ENCODE peak calls at places on chromosomes 6 and 20, in eight cellular contexts. One of them, this sample, is unnamed.

GRCh38 chr20:5567644-5568043 is 182.6 kb upstream of the SHLD1 start:
- DNase-seq in sciatic nerve: no peak
- DNase-seq in WTC11: no peak
- DNase-seq in activated T-cell treated with anti-CD3 and anti-CD28 coated beads for 1 hour: no peak
- DNase-seq in effector CD4-positive, alpha-beta T cell: no peak
- DNase-seq in stimulated activated CD8-positive, alpha-beta memory T cell treated with anti-CD3 and anti-CD28 coated beads, Interleukin-15, amount 100 ng/mL, for 4 hours: no peak
- DNase-seq in HEK293T: no peak
- DNase-seq in GM10248: no peak
- DNase-seq in this sample: no peak

GRCh38 chr20:17664025-17664638 is 17.9 kb downstream of the RRBP1 start:
- DNase-seq in HEK293T: no peak
- DNase-seq in GM10248: no peak
- DNase-seq in sciatic nerve: no peak
- DNase-seq in WTC11: no peak
- DNase-seq in effector CD4-positive, alpha-beta T cell: no peak
- DNase-seq in activated T-cell treated with anti-CD3 and anti-CD28 coated beads for 1 hour: no peak
- DNase-seq in stimulated activated CD8-positive, alpha-beta memory T cell treated with anti-CD3 and anti-CD28 coated beads, Interleukin-15, amount 100 ng/mL, for 4 hours: no peak
- DNase-seq in this sample: no peak

GRCh38 chr20:33015114-33015491 is 7.6 kb downstream of the BPIFB2 start:
- DNase-seq in GM10248: no peak
- DNase-seq in stimulated activated CD8-positive, alpha-beta memory T cell treated with anti-CD3 and anti-CD28 coated beads, Interleukin-15, amount 100 ng/mL, for 4 hours: no peak
- DNase-seq in activated T-cell treated with anti-CD3 and anti-CD28 coated beads for 1 hour: no peak
- DNase-seq in WTC11: no peak
- DNase-seq in HEK293T: no peak
- DNase-seq in effector CD4-positive, alpha-beta T cell: no peak
- DNase-seq in sciatic nerve: no peak
- DNase-seq in this sample: no peak

GRCh38 chr20:50308513-50309279 is 118.1 kb downstream of the CEBPB start:
- DNase-seq in activated T-cell treated with anti-CD3 and anti-CD28 coated beads for 1 hour: no peak
- DNase-seq in sciatic nerve: peak; percentile 91
- DNase-seq in WTC11: peak; percentile 45
- DNase-seq in GM10248: no peak
- DNase-seq in stimulated activated CD8-positive, alpha-beta memory T cell treated with anti-CD3 and anti-CD28 coated beads, Interleukin-15, amount 100 ng/mL, for 4 hours: no peak
- DNase-seq in effector CD4-positive, alpha-beta T cell: no peak
- DNase-seq in HEK293T: no peak
- DNase-seq in this sample: no peak

GRCh38 chr6:72869621-72870020 is 247.8 kb downstream of the KCNQ5 start:
- DNase-seq in effector CD4-positive, alpha-beta T cell: no peak
- DNase-seq in WTC11: no peak
- DNase-seq in activated T-cell treated with anti-CD3 and anti-CD28 coated beads for 1 hour: no peak
- DNase-seq in GM10248: no peak
- DNase-seq in HEK293T: no peak
- DNase-seq in stimulated activated CD8-positive, alpha-beta memory T cell treated with anti-CD3 and anti-CD28 coated beads, Interleukin-15, amount 100 ng/mL, for 4 hours: no peak
- DNase-seq in sciatic nerve: no peak
- DNase-seq in this sample: no peak

GRCh38 chr6:45507156-45507555 is 129.4 kb upstream of the SUPT3H start:
- DNase-seq in stimulated activated CD8-positive, alpha-beta memory T cell treated with anti-CD3 and anti-CD28 coated beads, Interleukin-15, amount 100 ng/mL, for 4 hours: no peak
- DNase-seq in effector CD4-positive, alpha-beta T cell: no peak
- DNase-seq in sciatic nerve: no peak
- DNase-seq in HEK293T: no peak
- DNase-seq in activated T-cell treated with anti-CD3 and anti-CD28 coated beads for 1 hour: no peak
- DNase-seq in GM10248: no peak
- DNase-seq in WTC11: no peak
- DNase-seq in this sample: no peak

GRCh38 chr20:44580581-44581268 is 1.7 kb upstream of the PKIG start:
- DNase-seq in GM10248: no peak
- DNase-seq in effector CD4-positive, alpha-beta T cell: no peak
- DNase-seq in HEK293T: no peak
- DNase-seq in sciatic nerve: no peak
- DNase-seq in activated T-cell treated with anti-CD3 and anti-CD28 coated beads for 1 hour: no peak
- DNase-seq in WTC11: no peak
- DNase-seq in stimulated activated CD8-positive, alpha-beta memory T cell treated with anti-CD3 and anti-CD28 coated beads, Interleukin-15, amount 100 ng/mL, for 4 hours: no peak
- DNase-seq in this sample: no peak

GRCh38 chr20:50146732-50147662 is 6.5 kb downstream of the PEDS1 start:
- DNase-seq in stimulated activated CD8-positive, alpha-beta memory T cell treated with anti-CD3 and anti-CD28 coated beads, Interleukin-15, amount 100 ng/mL, for 4 hours: peak; percentile 79
- DNase-seq in WTC11: no peak
- DNase-seq in HEK293T: no peak
- DNase-seq in activated T-cell treated with anti-CD3 and anti-CD28 coated beads for 1 hour: peak; percentile 62
- DNase-seq in GM10248: peak; percentile 76
- DNase-seq in sciatic nerve: no peak
- DNase-seq in effector CD4-positive, alpha-beta T cell: peak; percentile 70
- DNase-seq in this sample: no peak

GRCh38 chr6:138372711-138373463 is 4.8 kb upstream of the SMIM28 start:
- DNase-seq in GM10248: no peak
- DNase-seq in effector CD4-positive, alpha-beta T cell: no peak
- DNase-seq in HEK293T: no peak
- DNase-seq in activated T-cell treated with anti-CD3 and anti-CD28 coated beads for 1 hour: no peak
- DNase-seq in WTC11: no peak
- DNase-seq in stimulated activated CD8-positive, alpha-beta memory T cell treated with anti-CD3 and anti-CD28 coated beads, Interleukin-15, amount 100 ng/mL, for 4 hours: no peak
- DNase-seq in sciatic nerve: no peak
- DNase-seq in this sample: no peak

GRCh38 chr6:108275971-108276370 is 15.1 kb upstream of the SNX3 start:
- DNase-seq in HEK293T: no peak
- DNase-seq in GM10248: no peak
- DNase-seq in sciatic nerve: no peak
- DNase-seq in effector CD4-positive, alpha-beta T cell: no peak
- DNase-seq in stimulated activated CD8-positive, alpha-beta memory T cell treated with anti-CD3 and anti-CD28 coated beads, Interleukin-15, amount 100 ng/mL, for 4 hours: no peak
- DNase-seq in activated T-cell treated with anti-CD3 and anti-CD28 coated beads for 1 hour: no peak
- DNase-seq in WTC11: no peak
- DNase-seq in this sample: no peak

GRCh38 chr6:56821005-56821432 is 133.9 kb upstream of the BEND6 start:
- DNase-seq in stimulated activated CD8-positive, alpha-beta memory T cell treated with anti-CD3 and anti-CD28 coated beads, Interleukin-15, amount 100 ng/mL, for 4 hours: no peak
- DNase-seq in activated T-cell treated with anti-CD3 and anti-CD28 coated beads for 1 hour: no peak
- DNase-seq in GM10248: no peak
- DNase-seq in effector CD4-positive, alpha-beta T cell: no peak
- DNase-seq in WTC11: no peak
- DNase-seq in sciatic nerve: no peak
- DNase-seq in HEK293T: no peak
- DNase-seq in this sample: no peak

GRCh38 chr6:23454090-23454998 is 671.7 kb upstream of the NRSN1 start:
- DNase-seq in effector CD4-positive, alpha-beta T cell: no peak
- DNase-seq in activated T-cell treated with anti-CD3 and anti-CD28 coated beads for 1 hour: no peak
- DNase-seq in GM10248: no peak
- DNase-seq in stimulated activated CD8-positive, alpha-beta memory T cell treated with anti-CD3 and anti-CD28 coated beads, Interleukin-15, amount 100 ng/mL, for 4 hours: no peak
- DNase-seq in HEK293T: no peak
- DNase-seq in WTC11: no peak
- DNase-seq in sciatic nerve: no peak
- DNase-seq in this sample: no peak